ENCODE peak calls at places on chromosomes 11 and 22, in four cellular contexts. P is mesenchymal stem cell, F is neuronal stem cell, U is trophoblast cell. V is an unnamed sample.

GRCh38 chr11:130606781-130607511 is 158.5 kb downstream of the ADAMTS15 start:
- DNase-seq in P (no peak), F (no peak), U (no peak), V (no peak)

GRCh38 chr22:40594924-40595323 is 41.6 kb downstream of the MRTFA start:
- DNase-seq in P (no peak), F (no peak), U (peak), V (peak)

GRCh38 chr22:46087816-46088277 is 62.5 kb upstream of the PPARA start:
- DNase-seq in P (peak), F (no peak), U (no peak), V (peak)

GRCh38 chr11:36688892-36689291 is 90.9 kb upstream of the RAG2 start:
- DNase-seq in P (no peak), F (no peak), U (no peak), V (no peak)

GRCh38 chr11:20310137-20310536 is 53.4 kb upstream of the HTATIP2 start:
- DNase-seq in P (no peak), F (no peak), U (no peak), V (no peak)

GRCh38 chr11:133746663-133747306 is 98.5 kb downstream of the SPATA19 start:
- DNase-seq in P (no peak), F (no peak), U (no peak), V (no peak)

GRCh38 chr11:8015753-8016239 is 28.7 kb downstream of the EIF3F start:
- DNase-seq in P (peak), F (no peak), U (peak), V (peak)

GRCh38 chr11:35618497-35619029 is 303 bp downstream of the FJX1 start:
- DNase-seq in P (peak), F (peak), U (peak), V (no peak)

GRCh38 chr11:65432686-65433582 is 10.3 kb downstream of the NEAT1 start:
- DNase-seq in P (peak), F (no peak), U (peak), V (peak)

GRCh38 chr22:27978875-27979274 is 59.8 kb upstream of the PITPNB start:
- DNase-seq in P (no peak), F (no peak), U (no peak), V (no peak)

GRCh38 chr22:32859743-32860142 is 58.2 kb downstream of the TIMP3 start:
- DNase-seq in P (peak), F (no peak), U (peak), V (no peak)

GRCh38 chr11:36034572-36035331 is 90.9 kb downstream of the LDLRAD3 start:
- DNase-seq in P (peak), F (no peak), U (peak), V (no peak)

GRCh38 chr22:34688825-34689224 is 377.1 kb upstream of the ISX start:
- DNase-seq in P (no peak), F (no peak), U (no peak), V (peak)

GRCh38 chr22:28629420-28630184 is 50.0 kb downstream of the TTC28 start:
- DNase-seq in P (no peak), F (no peak), U (peak), V (peak)

GRCh38 chr11:130865091-130865771 is 51.0 kb downstream of the SNX19 start:
- DNase-seq in P (no peak), F (no peak), U (peak), V (peak)

GRCh38 chr22:30265851-30266444 is 703 bp downstream of the OSM start:
- DNase-seq in P (no peak), F (no peak), U (no peak), V (no peak)

GRCh38 chr11:14974021-14974698 is 2.0 kb upstream of the CALCA start:
- DNase-seq in P (peak), F (peak), U (no peak), V (peak)

GRCh38 chr11:848988-849824 is 6.6 kb downstream of the TSPAN4 start:
- DNase-seq in P (peak), F (no peak), U (peak), V (no peak)

GRCh38 chr11:68959465-68960298 is 21.1 kb downstream of the MRGPRD start:
- DNase-seq in P (no peak), F (no peak), U (no peak), V (no peak)

GRCh38 chr11:103433976-103434375 is 324.8 kb downstream of the DYNC2H1 start:
- DNase-seq in P (peak), F (no peak), U (no peak), V (no peak)

GRCh38 chr11:119350302-119350701 is 3.8 kb upstream of the MFRP start:
- DNase-seq in P (no peak), F (no peak), U (no peak), V (no peak)

GRCh38 chr11:74634537-74634936 is 42.2 kb downstream of the POLD3 start:
- DNase-seq in P (peak), F (no peak), U (peak), V (peak)

GRCh38 chr11:87466228-87466627 is 428.5 kb downstream of the TMEM135 start:
- DNase-seq in P (peak), F (no peak), U (no peak), V (no peak)

GRCh38 chr11:6238902-6239301 is at the start of gene CNGA4:
- DNase-seq in P (no peak), F (no peak), U (no peak), V (peak)

GRCh38 chr11:78224506-78224905 is 35.8 kb downstream of the USP35 start:
- DNase-seq in P (no peak), F (no peak), U (no peak), V (no peak)

GRCh38 chr11:65448418-65449196 is 26.0 kb downstream of the NEAT1 start:
- DNase-seq in P (peak), F (no peak), U (peak), V (peak)

GRCh38 chr11:110131386-110132123 is 38.4 kb downstream of the ZC3H12C start:
- DNase-seq in P (no peak), F (peak), U (no peak), V (no peak)

GRCh38 chr11:45022294-45023064 is 71.8 kb upstream of the TP53I11 start:
- DNase-seq in P (peak), F (no peak), U (peak), V (peak)

GRCh38 chr11:47104337-47104950 is 72.2 kb downstream of the ARFGAP2 start:
- DNase-seq in P (peak), F (peak), U (peak), V (peak)

GRCh38 chr22:45934659-45935341 is 42.2 kb downstream of the WNT7B start:
- DNase-seq in P (peak), F (no peak), U (no peak), V (no peak)

GRCh38 chr11:109237636-109238035 is 184.4 kb upstream of the C11orf87 start:
- DNase-seq in P (peak), F (no peak), U (no peak), V (no peak)

GRCh38 chr22:28102413-28102812 is 183.4 kb upstream of the PITPNB start:
- DNase-seq in P (no peak), F (no peak), U (no peak), V (no peak)

GRCh38 chr11:36195496-36196346 is 93.5 kb downstream of the COMMD9 start:
- DNase-seq in P (no peak), F (no peak), U (no peak), V (no peak)

GRCh38 chr11:105296806-105297205 is 157.2 kb upstream of the CARD18 start:
- DNase-seq in P (no peak), F (no peak), U (no peak), V (no peak)

GRCh38 chr22:25736378-25737011 is 5.5 kb upstream of the MYO18B start:
- DNase-seq in P (no peak), F (no peak), U (no peak), V (no peak)

GRCh38 chr22:45023431-45023830 is 13.6 kb upstream of the PHF21B start:
- DNase-seq in P (no peak), F (no peak), U (no peak), V (no peak)

GRCh38 chr22:27930246-27931060 is 11.4 kb upstream of the PITPNB start:
- DNase-seq in P (no peak), F (no peak), U (peak), V (peak)

DNA sequence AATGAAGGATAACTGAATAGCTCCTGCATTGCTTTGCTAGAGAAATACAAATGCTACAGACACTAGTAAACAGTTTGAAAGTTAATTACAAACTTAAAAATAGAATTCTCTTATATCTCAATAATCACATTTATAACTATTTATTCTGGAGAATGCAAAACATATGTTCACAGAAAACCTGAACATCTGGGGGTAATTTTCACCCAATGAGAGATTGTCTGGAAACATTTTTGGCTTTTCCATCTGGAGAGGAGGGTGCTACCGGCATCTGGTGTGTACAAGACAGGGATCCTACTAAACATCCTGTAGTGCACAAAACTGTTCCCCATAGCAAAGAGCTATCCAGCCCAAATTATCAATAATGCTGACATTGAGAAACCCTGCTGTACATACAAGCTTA is 378.4 kb upstream of the CHORDC1 start:
- DNase-seq in P (no peak), F (no peak), U (no peak), V (no peak)
- H3K4ac ChIP-seq in P (no peak), F (no peak), U (no peak), V (no peak)

GRCh38 chr11:1868636-1869291 is 15.9 kb downstream of the LSP1 start:
- DNase-seq in P (no peak), F (no peak), U (no peak), V (no peak)
- H3K4me3 ChIP-seq in P (peak), F (no peak), U (no peak), V (no peak)

GRCh38 chr11:33742249-33742851 is 6.1 kb upstream of the CD59 start:
- DNase-seq in P (peak), F (no peak), U (peak), V (no peak)
- H3K4ac ChIP-seq in P (no peak), F (no peak), U (no peak), V (no peak)

DNA sequence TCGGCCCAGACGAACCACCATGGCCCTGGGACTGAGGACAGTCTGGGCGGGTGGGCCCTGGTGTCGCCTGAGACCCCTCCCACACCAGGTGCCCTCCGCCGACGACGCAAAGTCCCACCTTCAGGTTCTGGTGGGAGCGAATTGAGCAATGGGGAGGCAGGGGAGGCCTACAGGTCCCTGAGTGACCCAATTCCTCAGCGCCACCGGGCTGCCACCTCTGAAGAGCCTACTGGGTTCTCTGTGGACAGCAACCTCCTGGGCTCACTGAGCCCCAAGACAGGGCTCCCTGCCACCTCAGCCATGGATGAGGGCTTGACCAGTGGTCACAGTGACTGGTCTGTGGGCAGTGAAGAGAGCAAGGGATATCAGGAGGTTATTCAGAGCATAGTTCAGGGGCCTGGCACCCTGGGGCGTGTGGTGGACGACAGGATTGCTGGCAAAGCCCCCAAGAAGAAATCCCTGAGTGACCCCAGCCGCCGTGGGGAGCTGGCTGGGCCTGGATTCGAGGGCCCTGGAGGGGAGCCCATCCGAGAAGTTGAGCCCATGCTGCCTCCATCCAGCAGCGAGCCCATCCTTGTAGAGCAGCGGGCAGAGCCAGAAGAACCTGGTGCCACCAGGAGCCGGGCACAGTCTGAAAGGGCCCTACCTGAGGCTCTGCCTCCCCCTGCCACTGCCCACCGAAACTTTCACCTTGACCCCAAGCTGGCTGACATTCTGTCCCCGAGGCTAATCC is 2.8 kb downstream of the ARHGEF17 start:
- DNase-seq in P (no peak), F (no peak), U (no peak), V (no peak)
- H3K4me3 ChIP-seq in P (peak), F (peak), U (no peak), V (no peak)

GRCh38 chr22:50114221-50114981 is 24.6 kb downstream of the MOV10L1 start:
- DNase-seq in P (peak), F (no peak), U (peak), V (no peak)
- H3K4ac ChIP-seq in P (peak), F (no peak), U (peak), V (no peak)

GRCh38 chr22:37848587-37849088 is 581 bp upstream of the EIF3L start:
- DNase-seq in P (peak), F (no peak), U (peak), V (peak)

GRCh38 chr22:37854946-37855345 is 5.7 kb downstream of the EIF3L start:
- DNase-seq in P (no peak), F (no peak), U (no peak), V (no peak)

GRCh38 chr22:37849089-37849751 is at the start of gene EIF3L:
- DNase-seq in P (peak), F (peak), U (peak), V (peak)

GRCh38 chr22:37852418-37852817 is 3.2 kb downstream of the EIF3L start:
- DNase-seq in P (no peak), F (no peak), U (no peak), V (no peak)

DNA sequence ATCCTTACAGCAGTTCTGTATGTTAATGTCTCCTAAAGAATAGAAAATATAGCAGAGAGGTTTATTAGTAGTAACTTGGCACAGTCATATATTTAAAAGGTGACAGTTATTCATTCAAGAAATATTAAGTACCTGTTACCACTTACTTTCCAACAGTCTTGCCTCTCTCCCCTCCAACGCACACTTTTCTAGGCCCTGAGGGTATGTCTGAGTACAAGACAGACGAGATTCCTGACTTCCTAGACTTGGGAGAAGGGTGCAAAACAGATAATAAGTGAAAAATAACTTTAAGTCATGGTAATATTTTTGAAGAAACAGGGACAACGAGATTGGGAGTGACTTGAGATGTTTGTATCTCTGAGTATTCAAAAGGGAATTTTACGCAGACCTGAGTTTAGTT is 1.6 kb downstream of the EIF3L start:
- DNase-seq in P (no peak), F (no peak), U (peak), V (no peak)
- H3K4me3 ChIP-seq in P (peak), F (no peak), U (no peak), V (no peak)

GRCh38 chr22:42091446-42091764 is 833 bp upstream of the NDUFA6 start:
- DNase-seq in P (no peak), F (no peak), U (no peak), V (no peak)

GRCh38 chr22:42084874-42085273 is 5.4 kb downstream of the SMDT1 start:
- DNase-seq in P (no peak), F (no peak), U (no peak), V (no peak)

GRCh38 chr22:42086051-42086450 is 4.5 kb downstream of the NDUFA6 start:
- DNase-seq in P (no peak), F (no peak), U (no peak), V (no peak)

GRCh38 chr22:42090596-42091445 is at the start of gene NDUFA6:
- DNase-seq in P (peak), F (peak), U (peak), V (peak)
- H3K4ac ChIP-seq in P (peak), F (no peak), U (peak), V (peak)

DNA sequence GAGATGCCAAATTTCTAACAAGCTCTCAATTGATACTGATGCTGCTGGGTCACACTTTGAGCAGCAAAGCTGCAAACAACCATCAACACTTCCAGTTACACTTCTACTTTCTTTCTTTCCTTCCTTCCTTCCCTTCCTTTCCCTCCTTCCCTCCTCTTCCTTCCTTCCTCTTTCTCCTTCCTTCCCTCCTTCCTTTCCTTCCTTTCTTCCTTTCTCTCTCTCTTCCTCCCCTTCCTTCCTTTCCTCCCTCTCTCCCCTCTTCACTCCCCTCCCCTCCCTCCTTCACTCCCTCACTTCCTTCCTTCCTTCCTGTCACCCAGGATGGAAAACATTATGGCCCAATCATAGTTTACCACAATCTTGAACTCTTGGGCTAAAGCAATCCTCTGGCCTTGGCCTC is 33.0 kb upstream of the PIK3C2A start:
- DNase-seq in P (no peak), F (no peak), U (no peak), V (no peak)
- H3K4me3 ChIP-seq in P (no peak), F (no peak), U (no peak), V (no peak)

V was measured in mesendoderm.